ENCODE peak calls at places on chromosomes 13 and 19, in four cellular contexts. One of them, this sample, is unnamed.

GRCh38 chr19:47609885-47610545 is 1.1 kb downstream of the BICRA start:
- DNase-seq in NCI-H1417 treated with DMSO at 0.1 percent for 48 hours: no peak
- DNase-seq in stimulated activated CD8-positive, alpha-beta memory T cell treated with anti-CD3 and anti-CD28 coated beads, Interleukin-15, amount 100 ng/mL, for 1 hour: no peak
- DNase-seq in astrocyte: peak; percentile 16
- DNase-seq in this sample: peak; percentile 65

GRCh38 chr13:73733691-73734090 is 400.5 kb downstream of the KLF12 start:
- DNase-seq in stimulated activated CD8-positive, alpha-beta memory T cell treated with anti-CD3 and anti-CD28 coated beads, Interleukin-15, amount 100 ng/mL, for 1 hour: no peak
- DNase-seq in NCI-H1417 treated with DMSO at 0.1 percent for 48 hours: no peak
- DNase-seq in astrocyte: no peak
- DNase-seq in this sample: no peak

GRCh38 chr13:112959206-112959605 is 9.8 kb upstream of the MCF2L start:
- DNase-seq in astrocyte: no peak
- DNase-seq in stimulated activated CD8-positive, alpha-beta memory T cell treated with anti-CD3 and anti-CD28 coated beads, Interleukin-15, amount 100 ng/mL, for 1 hour: no peak
- DNase-seq in NCI-H1417 treated with DMSO at 0.1 percent for 48 hours: no peak
- DNase-seq in this sample: no peak

GRCh38 chr13:72851678-72852014 is 69.7 kb downstream of the PIBF1 start:
- DNase-seq in stimulated activated CD8-positive, alpha-beta memory T cell treated with anti-CD3 and anti-CD28 coated beads, Interleukin-15, amount 100 ng/mL, for 1 hour: no peak
- DNase-seq in NCI-H1417 treated with DMSO at 0.1 percent for 48 hours: no peak
- DNase-seq in astrocyte: no peak
- DNase-seq in this sample: no peak

GRCh38 chr13:30415430-30416030 is 6.8 kb upstream of the UBE2L5 start:
- DNase-seq in stimulated activated CD8-positive, alpha-beta memory T cell treated with anti-CD3 and anti-CD28 coated beads, Interleukin-15, amount 100 ng/mL, for 1 hour: no peak
- DNase-seq in astrocyte: peak; percentile 25
- DNase-seq in NCI-H1417 treated with DMSO at 0.1 percent for 48 hours: no peak
- DNase-seq in this sample: no peak

GRCh38 chr19:41426116-41426841 is 895 bp downstream of the B3GNT8 start:
- DNase-seq in astrocyte: no peak
- DNase-seq in NCI-H1417 treated with DMSO at 0.1 percent for 48 hours: no peak
- DNase-seq in stimulated activated CD8-positive, alpha-beta memory T cell treated with anti-CD3 and anti-CD28 coated beads, Interleukin-15, amount 100 ng/mL, for 1 hour: no peak
- DNase-seq in this sample: no peak

GRCh38 chr13:97223711-97224461 is 1.8 kb downstream of the MBNL2 start:
- DNase-seq in NCI-H1417 treated with DMSO at 0.1 percent for 48 hours: peak; percentile 53
- DNase-seq in stimulated activated CD8-positive, alpha-beta memory T cell treated with anti-CD3 and anti-CD28 coated beads, Interleukin-15, amount 100 ng/mL, for 1 hour: no peak
- DNase-seq in astrocyte: peak; percentile 95
- DNase-seq in this sample: peak; percentile 68

GRCh38 chr13:91647361-91647970 is 249.0 kb downstream of the GPC5 start:
- DNase-seq in astrocyte: peak; percentile 36
- DNase-seq in NCI-H1417 treated with DMSO at 0.1 percent for 48 hours: no peak
- DNase-seq in stimulated activated CD8-positive, alpha-beta memory T cell treated with anti-CD3 and anti-CD28 coated beads, Interleukin-15, amount 100 ng/mL, for 1 hour: no peak
- DNase-seq in this sample: no peak